ENCODE peak calls at places on chromosomes 2 and 18, in seven cellular contexts. One of them, this sample, is unnamed.

GRCh38 chr18:805008-805754 is 6.9 kb downstream of the YES1 start:
- DNase-seq in NCI-H774: no peak
- DNase-seq in T-helper 17 cell: no peak
- DNase-seq in left ventricle myocardium superior: no peak
- DNase-seq in germinal center: no peak
- DNase-seq in stimulated activated CD4-positive, alpha-beta T cell treated with anti-CD3 and anti-CD28 coated beads, Interleukin-12 subunit alpha, Interleukin-12 subunit beta, amount 100 ng/mL, for 24 hours: no peak
- DNase-seq in memory B cell: no peak
- DNase-seq in this sample: no peak

GRCh38 chr2:105866439-105867170 is 121.9 kb downstream of the NCK2 start:
- DNase-seq in NCI-H774: no peak
- DNase-seq in T-helper 17 cell: no peak
- DNase-seq in left ventricle myocardium superior: no peak
- DNase-seq in germinal center: no peak
- DNase-seq in stimulated activated CD4-positive, alpha-beta T cell treated with anti-CD3 and anti-CD28 coated beads, Interleukin-12 subunit alpha, Interleukin-12 subunit beta, amount 100 ng/mL, for 24 hours: no peak
- DNase-seq in memory B cell: no peak
- DNase-seq in this sample: no peak

GRCh38 chr18:61797691-61798590 is 94.9 kb downstream of the RNF152 start:
- DNase-seq in NCI-H774: peak; percentile 23
- DNase-seq in T-helper 17 cell: no peak
- DNase-seq in left ventricle myocardium superior: no peak
- DNase-seq in germinal center: no peak
- DNase-seq in stimulated activated CD4-positive, alpha-beta T cell treated with anti-CD3 and anti-CD28 coated beads, Interleukin-12 subunit alpha, Interleukin-12 subunit beta, amount 100 ng/mL, for 24 hours: no peak
- DNase-seq in memory B cell: no peak
- DNase-seq in this sample: no peak

GRCh38 chr18:11751305-11752115 is 62.4 kb downstream of the GNAL start:
- DNase-seq in NCI-H774: no peak
- DNase-seq in T-helper 17 cell: no peak
- DNase-seq in left ventricle myocardium superior: no peak
- DNase-seq in germinal center: no peak
- DNase-seq in stimulated activated CD4-positive, alpha-beta T cell treated with anti-CD3 and anti-CD28 coated beads, Interleukin-12 subunit alpha, Interleukin-12 subunit beta, amount 100 ng/mL, for 24 hours: no peak
- DNase-seq in memory B cell: no peak
- DNase-seq in this sample: peak; percentile 80

GRCh38 chr18:47893939-47894699 is 36.3 kb downstream of the SMAD2 start:
- DNase-seq in NCI-H774: no peak
- DNase-seq in T-helper 17 cell: no peak
- DNase-seq in left ventricle myocardium superior: no peak
- DNase-seq in germinal center: no peak
- DNase-seq in stimulated activated CD4-positive, alpha-beta T cell treated with anti-CD3 and anti-CD28 coated beads, Interleukin-12 subunit alpha, Interleukin-12 subunit beta, amount 100 ng/mL, for 24 hours: no peak
- DNase-seq in memory B cell: no peak
- DNase-seq in this sample: no peak

GRCh38 chr2:159456500-159457426 is 159.6 kb downstream of the BAZ2B start:
- DNase-seq in NCI-H774: no peak
- DNase-seq in T-helper 17 cell: no peak
- DNase-seq in left ventricle myocardium superior: no peak
- DNase-seq in germinal center: no peak
- DNase-seq in stimulated activated CD4-positive, alpha-beta T cell treated with anti-CD3 and anti-CD28 coated beads, Interleukin-12 subunit alpha, Interleukin-12 subunit beta, amount 100 ng/mL, for 24 hours: no peak
- DNase-seq in memory B cell: no peak
- DNase-seq in this sample: no peak

GRCh38 chr2:98737848-98738247 is 6.9 kb upstream of the MGAT4A start:
- DNase-seq in NCI-H774: no peak
- DNase-seq in T-helper 17 cell: no peak
- DNase-seq in left ventricle myocardium superior: no peak
- DNase-seq in germinal center: no peak
- DNase-seq in stimulated activated CD4-positive, alpha-beta T cell treated with anti-CD3 and anti-CD28 coated beads, Interleukin-12 subunit alpha, Interleukin-12 subunit beta, amount 100 ng/mL, for 24 hours: no peak
- DNase-seq in memory B cell: no peak
- DNase-seq in this sample: no peak

GRCh38 chr2:11750422-11750821 is 4.0 kb downstream of the LPIN1 start:
- DNase-seq in NCI-H774: no peak
- DNase-seq in T-helper 17 cell: no peak
- DNase-seq in left ventricle myocardium superior: no peak
- DNase-seq in germinal center: peak; percentile 66
- DNase-seq in stimulated activated CD4-positive, alpha-beta T cell treated with anti-CD3 and anti-CD28 coated beads, Interleukin-12 subunit alpha, Interleukin-12 subunit beta, amount 100 ng/mL, for 24 hours: no peak
- DNase-seq in memory B cell: peak; percentile 53
- DNase-seq in this sample: no peak

GRCh38 chr2:64686283-64686956 is 32.7 kb upstream of the SERTAD2 start:
- DNase-seq in NCI-H774: no peak
- DNase-seq in T-helper 17 cell: no peak
- DNase-seq in left ventricle myocardium superior: no peak
- DNase-seq in germinal center: no peak
- DNase-seq in stimulated activated CD4-positive, alpha-beta T cell treated with anti-CD3 and anti-CD28 coated beads, Interleukin-12 subunit alpha, Interleukin-12 subunit beta, amount 100 ng/mL, for 24 hours: no peak
- DNase-seq in memory B cell: no peak
- DNase-seq in this sample: peak; percentile 34

GRCh38 chr2:219557791-219558785 is 13.3 kb downstream of the OBSL1 start:
- DNase-seq in NCI-H774: no peak
- DNase-seq in T-helper 17 cell: no peak
- DNase-seq in left ventricle myocardium superior: peak; percentile 23
- DNase-seq in germinal center: no peak
- DNase-seq in stimulated activated CD4-positive, alpha-beta T cell treated with anti-CD3 and anti-CD28 coated beads, Interleukin-12 subunit alpha, Interleukin-12 subunit beta, amount 100 ng/mL, for 24 hours: no peak
- DNase-seq in memory B cell: no peak
- DNase-seq in this sample: no peak

GRCh38 chr2:149136111-149136510 is 97.6 kb downstream of the LYPD6B start:
- DNase-seq in NCI-H774: no peak
- DNase-seq in T-helper 17 cell: no peak
- DNase-seq in left ventricle myocardium superior: no peak
- DNase-seq in germinal center: no peak
- DNase-seq in stimulated activated CD4-positive, alpha-beta T cell treated with anti-CD3 and anti-CD28 coated beads, Interleukin-12 subunit alpha, Interleukin-12 subunit beta, amount 100 ng/mL, for 24 hours: no peak
- DNase-seq in memory B cell: no peak
- DNase-seq in this sample: no peak

GRCh38 chr2:58866040-58866439 is 624.9 kb upstream of the FANCL start:
- DNase-seq in NCI-H774: no peak
- DNase-seq in T-helper 17 cell: no peak
- DNase-seq in left ventricle myocardium superior: no peak
- DNase-seq in germinal center: no peak
- DNase-seq in stimulated activated CD4-positive, alpha-beta T cell treated with anti-CD3 and anti-CD28 coated beads, Interleukin-12 subunit alpha, Interleukin-12 subunit beta, amount 100 ng/mL, for 24 hours: no peak
- DNase-seq in memory B cell: no peak
- DNase-seq in this sample: peak; percentile 81

GRCh38 chr2:105919191-105919811 is 174.6 kb downstream of the NCK2 start:
- DNase-seq in NCI-H774: peak; percentile 58
- DNase-seq in T-helper 17 cell: no peak
- DNase-seq in left ventricle myocardium superior: peak; percentile 79
- DNase-seq in germinal center: no peak
- DNase-seq in stimulated activated CD4-positive, alpha-beta T cell treated with anti-CD3 and anti-CD28 coated beads, Interleukin-12 subunit alpha, Interleukin-12 subunit beta, amount 100 ng/mL, for 24 hours: no peak
- DNase-seq in memory B cell: no peak
- DNase-seq in this sample: no peak

GRCh38 chr2:43038034-43038719 is 188.2 kb downstream of the ZFP36L2 start:
- DNase-seq in NCI-H774: no peak
- DNase-seq in T-helper 17 cell: no peak
- DNase-seq in left ventricle myocardium superior: no peak
- DNase-seq in germinal center: no peak
- DNase-seq in stimulated activated CD4-positive, alpha-beta T cell treated with anti-CD3 and anti-CD28 coated beads, Interleukin-12 subunit alpha, Interleukin-12 subunit beta, amount 100 ng/mL, for 24 hours: no peak
- DNase-seq in memory B cell: no peak
- DNase-seq in this sample: no peak